ENCODE peak calls at places on chromosome 13, in nine cellular contexts. One of them, this sample, is unnamed.

GRCh38 chr13:31545616-31546015 is 193.7 kb upstream of the RXFP2 start:
- DNase-seq in activated naive CD4-positive, alpha-beta T cell treated with anti-CD3 and anti-CD28 coated beads for 36 hours: no peak
- DNase-seq in stimulated activated CD8-positive, alpha-beta memory T cell treated with anti-CD3 and anti-CD28 coated beads, Interleukin-4, amount 100 ng/mL, for 4 hours: no peak
- DNase-seq in anterior cingulate cortex: no peak
- DNase-seq in astrocyte of the hippocampus: peak
- DNase-seq in H1: no peak
- DNase-seq in HFFc6: peak
- DNase-seq in dorsolateral prefrontal cortex: no peak
- DNase-seq in Peyer's patch: no peak
- DNase-seq in this sample: no peak

GRCh38 chr13:30837227-30838159 is 68.6 kb upstream of the MEDAG start:
- DNase-seq in anterior cingulate cortex: no peak
- DNase-seq in activated naive CD4-positive, alpha-beta T cell treated with anti-CD3 and anti-CD28 coated beads for 36 hours: no peak
- DNase-seq in stimulated activated CD8-positive, alpha-beta memory T cell treated with anti-CD3 and anti-CD28 coated beads, Interleukin-4, amount 100 ng/mL, for 4 hours: no peak
- DNase-seq in HFFc6: no peak
- DNase-seq in Peyer's patch: no peak
- DNase-seq in astrocyte of the hippocampus: no peak
- DNase-seq in H1: no peak
- DNase-seq in dorsolateral prefrontal cortex: no peak
- DNase-seq in this sample: no peak

GRCh38 chr13:66831317-66831716 is 398.8 kb downstream of the PCDH9 start:
- DNase-seq in H1: no peak
- DNase-seq in Peyer's patch: no peak
- DNase-seq in HFFc6: no peak
- DNase-seq in stimulated activated CD8-positive, alpha-beta memory T cell treated with anti-CD3 and anti-CD28 coated beads, Interleukin-4, amount 100 ng/mL, for 4 hours: no peak
- DNase-seq in astrocyte of the hippocampus: no peak
- DNase-seq in anterior cingulate cortex: no peak
- DNase-seq in dorsolateral prefrontal cortex: no peak
- DNase-seq in activated naive CD4-positive, alpha-beta T cell treated with anti-CD3 and anti-CD28 coated beads for 36 hours: no peak
- DNase-seq in this sample: no peak

GRCh38 chr13:110610955-110611595 is 4.3 kb upstream of the NAXD start:
- DNase-seq in anterior cingulate cortex: no peak
- DNase-seq in activated naive CD4-positive, alpha-beta T cell treated with anti-CD3 and anti-CD28 coated beads for 36 hours: no peak
- DNase-seq in H1: no peak
- DNase-seq in Peyer's patch: no peak
- DNase-seq in stimulated activated CD8-positive, alpha-beta memory T cell treated with anti-CD3 and anti-CD28 coated beads, Interleukin-4, amount 100 ng/mL, for 4 hours: no peak
- DNase-seq in astrocyte of the hippocampus: no peak
- DNase-seq in HFFc6: no peak
- DNase-seq in dorsolateral prefrontal cortex: no peak
- DNase-seq in this sample: no peak

GRCh38 chr13:110913322-110913721 is 1.5 kb downstream of the ANKRD10 start:
- DNase-seq in dorsolateral prefrontal cortex: no peak
- DNase-seq in HFFc6: no peak
- DNase-seq in anterior cingulate cortex: no peak
- DNase-seq in H1: no peak
- DNase-seq in stimulated activated CD8-positive, alpha-beta memory T cell treated with anti-CD3 and anti-CD28 coated beads, Interleukin-4, amount 100 ng/mL, for 4 hours: no peak
- DNase-seq in Peyer's patch: no peak
- DNase-seq in activated naive CD4-positive, alpha-beta T cell treated with anti-CD3 and anti-CD28 coated beads for 36 hours: peak
- DNase-seq in astrocyte of the hippocampus: peak
- DNase-seq in this sample: no peak

GRCh38 chr13:110886475-110887241 is 28.2 kb downstream of the ANKRD10 start:
- DNase-seq in dorsolateral prefrontal cortex: no peak
- DNase-seq in Peyer's patch: no peak
- DNase-seq in anterior cingulate cortex: no peak
- DNase-seq in H1: peak
- DNase-seq in stimulated activated CD8-positive, alpha-beta memory T cell treated with anti-CD3 and anti-CD28 coated beads, Interleukin-4, amount 100 ng/mL, for 4 hours: no peak
- DNase-seq in HFFc6: no peak
- DNase-seq in activated naive CD4-positive, alpha-beta T cell treated with anti-CD3 and anti-CD28 coated beads for 36 hours: no peak
- DNase-seq in astrocyte of the hippocampus: no peak
- DNase-seq in this sample: no peak

GRCh38 chr13:104683789-104684188 is 1617.6 kb upstream of the SLC10A2 start:
- DNase-seq in anterior cingulate cortex: no peak
- DNase-seq in Peyer's patch: no peak
- DNase-seq in dorsolateral prefrontal cortex: no peak
- DNase-seq in HFFc6: no peak
- DNase-seq in H1: no peak
- DNase-seq in stimulated activated CD8-positive, alpha-beta memory T cell treated with anti-CD3 and anti-CD28 coated beads, Interleukin-4, amount 100 ng/mL, for 4 hours: no peak
- DNase-seq in activated naive CD4-positive, alpha-beta T cell treated with anti-CD3 and anti-CD28 coated beads for 36 hours: no peak
- DNase-seq in astrocyte of the hippocampus: peak
- DNase-seq in this sample: no peak

GRCh38 chr13:30551194-30551593 is 66.5 kb upstream of the USPL1 start:
- DNase-seq in anterior cingulate cortex: no peak
- DNase-seq in stimulated activated CD8-positive, alpha-beta memory T cell treated with anti-CD3 and anti-CD28 coated beads, Interleukin-4, amount 100 ng/mL, for 4 hours: no peak
- DNase-seq in H1: no peak
- DNase-seq in activated naive CD4-positive, alpha-beta T cell treated with anti-CD3 and anti-CD28 coated beads for 36 hours: peak
- DNase-seq in astrocyte of the hippocampus: no peak
- DNase-seq in Peyer's patch: no peak
- DNase-seq in HFFc6: peak
- DNase-seq in dorsolateral prefrontal cortex: no peak
- DNase-seq in this sample: no peak

GRCh38 chr13:112839347-112840105 is 129.5 kb upstream of the MCF2L start:
- DNase-seq in astrocyte of the hippocampus: peak
- DNase-seq in HFFc6: peak
- DNase-seq in Peyer's patch: no peak
- DNase-seq in stimulated activated CD8-positive, alpha-beta memory T cell treated with anti-CD3 and anti-CD28 coated beads, Interleukin-4, amount 100 ng/mL, for 4 hours: no peak
- DNase-seq in H1: no peak
- DNase-seq in dorsolateral prefrontal cortex: no peak
- DNase-seq in activated naive CD4-positive, alpha-beta T cell treated with anti-CD3 and anti-CD28 coated beads for 36 hours: no peak
- DNase-seq in anterior cingulate cortex: no peak
- DNase-seq in this sample: no peak

GRCh38 chr13:100491164-100491847 is 97.3 kb downstream of the GGACT start:
- DNase-seq in activated naive CD4-positive, alpha-beta T cell treated with anti-CD3 and anti-CD28 coated beads for 36 hours: no peak
- DNase-seq in HFFc6: no peak
- DNase-seq in dorsolateral prefrontal cortex: no peak
- DNase-seq in stimulated activated CD8-positive, alpha-beta memory T cell treated with anti-CD3 and anti-CD28 coated beads, Interleukin-4, amount 100 ng/mL, for 4 hours: no peak
- DNase-seq in H1: no peak
- DNase-seq in anterior cingulate cortex: no peak
- DNase-seq in astrocyte of the hippocampus: peak
- DNase-seq in Peyer's patch: no peak
- DNase-seq in this sample: no peak

GRCh38 chr13:24215732-24216131 is 55.2 kb downstream of the SPATA13 start:
- DNase-seq in H1: no peak
- DNase-seq in stimulated activated CD8-positive, alpha-beta memory T cell treated with anti-CD3 and anti-CD28 coated beads, Interleukin-4, amount 100 ng/mL, for 4 hours: no peak
- DNase-seq in anterior cingulate cortex: no peak
- DNase-seq in dorsolateral prefrontal cortex: no peak
- DNase-seq in HFFc6: no peak
- DNase-seq in activated naive CD4-positive, alpha-beta T cell treated with anti-CD3 and anti-CD28 coated beads for 36 hours: no peak
- DNase-seq in Peyer's patch: no peak
- DNase-seq in astrocyte of the hippocampus: peak
- DNase-seq in this sample: no peak

GRCh38 chr13:94764576-94765321 is 52.4 kb upstream of the SOX21 start:
- DNase-seq in anterior cingulate cortex: no peak
- DNase-seq in dorsolateral prefrontal cortex: no peak
- DNase-seq in stimulated activated CD8-positive, alpha-beta memory T cell treated with anti-CD3 and anti-CD28 coated beads, Interleukin-4, amount 100 ng/mL, for 4 hours: no peak
- DNase-seq in activated naive CD4-positive, alpha-beta T cell treated with anti-CD3 and anti-CD28 coated beads for 36 hours: peak
- DNase-seq in astrocyte of the hippocampus: peak
- DNase-seq in HFFc6: no peak
- DNase-seq in Peyer's patch: no peak
- DNase-seq in H1: no peak
- DNase-seq in this sample: no peak

GRCh38 chr13:113861433-113862030 is 2.3 kb downstream of the GAS6 start:
- DNase-seq in HFFc6: peak
- DNase-seq in astrocyte of the hippocampus: peak
- DNase-seq in stimulated activated CD8-positive, alpha-beta memory T cell treated with anti-CD3 and anti-CD28 coated beads, Interleukin-4, amount 100 ng/mL, for 4 hours: no peak
- DNase-seq in dorsolateral prefrontal cortex: no peak
- DNase-seq in activated naive CD4-positive, alpha-beta T cell treated with anti-CD3 and anti-CD28 coated beads for 36 hours: no peak
- DNase-seq in Peyer's patch: peak
- DNase-seq in anterior cingulate cortex: no peak
- DNase-seq in H1: peak
- DNase-seq in this sample: no peak

GRCh38 chr13:60448907-60449510 is 52.0 kb downstream of the TDRD3 start:
- DNase-seq in dorsolateral prefrontal cortex: no peak
- DNase-seq in stimulated activated CD8-positive, alpha-beta memory T cell treated with anti-CD3 and anti-CD28 coated beads, Interleukin-4, amount 100 ng/mL, for 4 hours: no peak
- DNase-seq in activated naive CD4-positive, alpha-beta T cell treated with anti-CD3 and anti-CD28 coated beads for 36 hours: peak
- DNase-seq in anterior cingulate cortex: no peak
- DNase-seq in H1: no peak
- DNase-seq in HFFc6: peak
- DNase-seq in Peyer's patch: no peak
- DNase-seq in astrocyte of the hippocampus: peak
- DNase-seq in this sample: no peak

GRCh38 chr13:25375727-25376358 is 4.1 kb downstream of the ATP8A2 start:
- DNase-seq in activated naive CD4-positive, alpha-beta T cell treated with anti-CD3 and anti-CD28 coated beads for 36 hours: peak
- DNase-seq in H1: peak
- DNase-seq in HFFc6: peak
- DNase-seq in astrocyte of the hippocampus: peak
- DNase-seq in anterior cingulate cortex: no peak
- DNase-seq in Peyer's patch: no peak
- DNase-seq in dorsolateral prefrontal cortex: no peak
- DNase-seq in stimulated activated CD8-positive, alpha-beta memory T cell treated with anti-CD3 and anti-CD28 coated beads, Interleukin-4, amount 100 ng/mL, for 4 hours: no peak
- DNase-seq in this sample: no peak

GRCh38 chr13:112101360-112101930 is 34.5 kb downstream of the SOX1 start:
- DNase-seq in Peyer's patch: no peak
- DNase-seq in astrocyte of the hippocampus: no peak
- DNase-seq in stimulated activated CD8-positive, alpha-beta memory T cell treated with anti-CD3 and anti-CD28 coated beads, Interleukin-4, amount 100 ng/mL, for 4 hours: no peak
- DNase-seq in dorsolateral prefrontal cortex: no peak
- DNase-seq in H1: no peak
- DNase-seq in HFFc6: no peak
- DNase-seq in activated naive CD4-positive, alpha-beta T cell treated with anti-CD3 and anti-CD28 coated beads for 36 hours: no peak
- DNase-seq in anterior cingulate cortex: no peak
- DNase-seq in this sample: no peak

GRCh38 chr13:76474356-76474755 is 411.8 kb downstream of the KCTD12 start:
- DNase-seq in Peyer's patch: no peak
- DNase-seq in HFFc6: no peak
- DNase-seq in anterior cingulate cortex: no peak
- DNase-seq in H1: no peak
- DNase-seq in dorsolateral prefrontal cortex: no peak
- DNase-seq in activated naive CD4-positive, alpha-beta T cell treated with anti-CD3 and anti-CD28 coated beads for 36 hours: no peak
- DNase-seq in stimulated activated CD8-positive, alpha-beta memory T cell treated with anti-CD3 and anti-CD28 coated beads, Interleukin-4, amount 100 ng/mL, for 4 hours: no peak
- DNase-seq in astrocyte of the hippocampus: peak
- DNase-seq in this sample: no peak